ENCODE peak calls at places on chromosome X, in six cellular contexts. One of them, this sample, is unnamed.

GRCh38 chrX:24260827-24261550 is 52.9 kb downstream of the SUPT20HL2 start:
- DNase-seq in progenitor cell of endocrine pancreas: no peak
- DNase-seq in heart left ventricle: no peak
- DNase-seq in SW 1271: no peak
- DNase-seq in T follicular helper cell: no peak
- DNase-seq in stimulated activated CD4-positive, alpha-beta T cell treated with anti-CD3 and anti-CD28 coated beads, TNF-alpha, amount 100 ng/mL, for 4 hours: no peak
- DNase-seq in this sample: no peak

GRCh38 chrX:80486299-80486698 is 66.1 kb downstream of the TENT5D start:
- DNase-seq in heart left ventricle: no peak
- DNase-seq in progenitor cell of endocrine pancreas: no peak
- DNase-seq in T follicular helper cell: no peak
- DNase-seq in stimulated activated CD4-positive, alpha-beta T cell treated with anti-CD3 and anti-CD28 coated beads, TNF-alpha, amount 100 ng/mL, for 4 hours: no peak
- DNase-seq in SW 1271: no peak
- DNase-seq in this sample: no peak

GRCh38 chrX:1534321-1535168 is 2.4 kb downstream of the P2RY8 start:
- DNase-seq in heart left ventricle: no peak
- DNase-seq in progenitor cell of endocrine pancreas: no peak
- DNase-seq in stimulated activated CD4-positive, alpha-beta T cell treated with anti-CD3 and anti-CD28 coated beads, TNF-alpha, amount 100 ng/mL, for 4 hours: no peak
- DNase-seq in SW 1271: no peak
- DNase-seq in T follicular helper cell: no peak
- DNase-seq in this sample: no peak

GRCh38 chrX:39982927-39983326 is 114.8 kb downstream of the BCOR start:
- DNase-seq in heart left ventricle: no peak
- DNase-seq in stimulated activated CD4-positive, alpha-beta T cell treated with anti-CD3 and anti-CD28 coated beads, TNF-alpha, amount 100 ng/mL, for 4 hours: no peak
- DNase-seq in SW 1271: no peak
- DNase-seq in progenitor cell of endocrine pancreas: no peak
- DNase-seq in T follicular helper cell: no peak
- DNase-seq in this sample: no peak

GRCh38 chrX:45850775-45851433 is 650.2 kb upstream of the DIPK2B start:
- DNase-seq in T follicular helper cell: no peak
- DNase-seq in SW 1271: peak
- DNase-seq in heart left ventricle: peak
- DNase-seq in stimulated activated CD4-positive, alpha-beta T cell treated with anti-CD3 and anti-CD28 coated beads, TNF-alpha, amount 100 ng/mL, for 4 hours: peak
- DNase-seq in progenitor cell of endocrine pancreas: peak
- DNase-seq in this sample: no peak

GRCh38 chrX:153873282-153874090 is 12.5 kb downstream of the L1CAM start:
- DNase-seq in progenitor cell of endocrine pancreas: no peak
- DNase-seq in SW 1271: no peak
- DNase-seq in heart left ventricle: no peak
- DNase-seq in stimulated activated CD4-positive, alpha-beta T cell treated with anti-CD3 and anti-CD28 coated beads, TNF-alpha, amount 100 ng/mL, for 4 hours: no peak
- DNase-seq in T follicular helper cell: no peak
- DNase-seq in this sample: no peak

GRCh38 chrX:148310402-148311200 is 189.8 kb upstream of the AFF2 start:
- DNase-seq in T follicular helper cell: peak
- DNase-seq in progenitor cell of endocrine pancreas: no peak
- DNase-seq in SW 1271: no peak
- DNase-seq in heart left ventricle: no peak
- DNase-seq in stimulated activated CD4-positive, alpha-beta T cell treated with anti-CD3 and anti-CD28 coated beads, TNF-alpha, amount 100 ng/mL, for 4 hours: no peak
- DNase-seq in this sample: peak

GRCh38 chrX:150546711-150547153 is 21.7 kb upstream of the MTM1 start:
- DNase-seq in heart left ventricle: no peak
- DNase-seq in SW 1271: no peak
- DNase-seq in progenitor cell of endocrine pancreas: no peak
- DNase-seq in stimulated activated CD4-positive, alpha-beta T cell treated with anti-CD3 and anti-CD28 coated beads, TNF-alpha, amount 100 ng/mL, for 4 hours: no peak
- DNase-seq in T follicular helper cell: peak
- DNase-seq in this sample: peak

GRCh38 chrX:350534-351321 is 32.1 kb upstream of the GTPBP6 start:
- DNase-seq in stimulated activated CD4-positive, alpha-beta T cell treated with anti-CD3 and anti-CD28 coated beads, TNF-alpha, amount 100 ng/mL, for 4 hours: no peak
- DNase-seq in progenitor cell of endocrine pancreas: no peak
- DNase-seq in SW 1271: no peak
- DNase-seq in T follicular helper cell: no peak
- DNase-seq in heart left ventricle: peak
- DNase-seq in this sample: no peak

GRCh38 chrX:153794897-153795816 is 689 bp downstream of the SSR4 start:
- DNase-seq in SW 1271: no peak
- DNase-seq in stimulated activated CD4-positive, alpha-beta T cell treated with anti-CD3 and anti-CD28 coated beads, TNF-alpha, amount 100 ng/mL, for 4 hours: peak
- DNase-seq in heart left ventricle: no peak
- DNase-seq in T follicular helper cell: no peak
- DNase-seq in progenitor cell of endocrine pancreas: no peak
- DNase-seq in this sample: no peak

GRCh38 chrX:110944323-110944761 is 148.7 kb upstream of the CHRDL1 start:
- DNase-seq in stimulated activated CD4-positive, alpha-beta T cell treated with anti-CD3 and anti-CD28 coated beads, TNF-alpha, amount 100 ng/mL, for 4 hours: no peak
- DNase-seq in T follicular helper cell: no peak
- DNase-seq in SW 1271: no peak
- DNase-seq in progenitor cell of endocrine pancreas: no peak
- DNase-seq in heart left ventricle: no peak
- DNase-seq in this sample: no peak